ENCODE peak calls at places on chromosomes 16 and 17, in nine cellular contexts. T is RWPE1, R is fibroblast of lung, H is foreskin keratinocyte, N is AG04450, I is cardiac muscle cell, P is body of pancreas, Q is thoracic aorta, O is nephron progenitor cell. J is an unnamed sample.

GRCh38 chr16:4090476-4090875 is 25.8 kb downstream of the ADCY9 start:
- DNase-seq in T (no peak), R (no peak), H (no peak), N (no peak), I (no peak), P (peak), Q (no peak), O (no peak), J (no peak)

GRCh38 chr16:29182501-29182900 is 197.6 kb downstream of the LAT start:
- DNase-seq in T (no peak), R (no peak), H (no peak), N (no peak), I (no peak), P (no peak), Q (no peak), O (no peak), J (no peak)

GRCh38 chr17:9676742-9677387 is 31.5 kb downstream of the USP43 start:
- DNase-seq in T (peak), R (peak), H (peak), N (no peak), I (no peak), P (no peak), Q (no peak), O (no peak), J (no peak)

GRCh38 chr17:11996722-11997146 is 541 bp downstream of the ZNF18 start:
- DNase-seq in T (peak), R (peak), H (peak), N (no peak), I (peak), P (peak), Q (peak), O (no peak), J (peak)

GRCh38 chr17:82734987-82735866 is at the start of gene FN3K:
- DNase-seq in T (peak), R (peak), H (no peak), N (peak), I (peak), P (peak), Q (no peak), O (peak), J (no peak)

GRCh38 chr17:33572615-33573014 is 279.5 kb upstream of the ASIC2 start:
- DNase-seq in T (peak), R (no peak), H (no peak), N (no peak), I (peak), P (no peak), Q (no peak), O (peak), J (no peak)

GRCh38 chr17:42311240-42312034 is 23.1 kb downstream of the STAT5A start:
- DNase-seq in T (no peak), R (peak), H (no peak), N (peak), I (peak), P (peak), Q (peak), O (peak), J (peak)

GRCh38 chr16:89123831-89124100 is 30.1 kb downstream of the ACSF3 start:
- DNase-seq in T (no peak), R (no peak), H (no peak), N (no peak), I (no peak), P (no peak), Q (no peak), O (no peak), J (no peak)

GRCh38 chr17:63772801-63773271 is 561 bp downstream of the CCDC47 start:
- DNase-seq in T (no peak), R (peak), H (no peak), N (no peak), I (peak), P (no peak), Q (no peak), O (no peak), J (no peak)

GRCh38 chr16:62077998-62078397 is 41.8 kb upstream of the CDH8 start:
- DNase-seq in T (no peak), R (no peak), H (no peak), N (no peak), I (peak), P (peak), Q (no peak), O (peak), J (no peak)

GRCh38 chr17:39981207-39982068 is 831 bp downstream of the PSMD3 start:
- DNase-seq in T (peak), R (peak), H (no peak), N (no peak), I (no peak), P (no peak), Q (no peak), O (no peak), J (no peak)

GRCh38 chr17:39979021-39979660 is 1.5 kb upstream of the PSMD3 start:
- DNase-seq in T (peak), R (peak), H (peak), N (peak), I (no peak), P (no peak), Q (no peak), O (no peak), J (no peak)

GRCh38 chr17:39980402-39981206 is at the start of gene PSMD3:
- DNase-seq in T (peak), R (peak), H (peak), N (peak), I (peak), P (peak), Q (peak), O (peak), J (peak)

GRCh38 chr17:39982069-39982371 is 1.4 kb downstream of the PSMD3 start:
- DNase-seq in T (no peak), R (no peak), H (no peak), N (no peak), I (no peak), P (no peak), Q (no peak), O (no peak), J (no peak)

DNA sequence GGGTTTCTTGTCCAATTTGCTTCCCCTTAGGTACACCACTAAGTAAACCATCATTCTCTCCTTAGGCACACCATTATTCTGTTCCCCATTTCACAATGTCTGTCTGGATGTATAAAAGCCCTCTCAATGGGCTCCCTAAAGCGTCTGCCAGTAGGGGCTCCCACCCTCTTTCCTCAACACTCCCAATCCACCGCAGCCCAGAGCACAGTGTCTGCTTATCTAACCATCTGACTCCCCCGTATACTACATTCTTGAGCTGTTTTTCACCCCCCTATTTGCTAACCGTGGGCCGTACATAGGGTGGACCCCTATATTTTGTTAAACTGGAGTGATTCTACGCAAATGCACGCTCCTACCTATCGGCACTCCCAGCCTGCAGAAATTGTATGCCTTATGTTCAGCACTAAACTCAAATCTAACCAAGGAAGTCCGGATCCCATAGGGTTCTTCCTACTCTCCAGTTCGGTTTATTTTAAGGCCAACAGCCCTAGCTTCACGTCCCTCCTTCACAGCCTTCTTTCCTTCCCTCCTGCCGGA is 674 bp upstream of the PSMD3 start:
- DNase-seq in T (peak), R (peak), H (no peak), N (no peak), I (peak), P (peak), Q (no peak), O (peak), J (no peak)
- TF ChIP-seq CTCF in T (no peak), R (peak), H (no peak), N (peak), I (peak), P (no peak), Q (no peak), O (no peak), J (no peak)

GRCh38 chr17:65030618-65031017 is 25.9 kb downstream of the GNA13 start:
- DNase-seq in T (no peak), R (no peak), H (no peak), N (no peak), I (no peak), P (no peak), Q (no peak), O (no peak), J (no peak)

GRCh38 chr17:65025288-65025687 is 31.3 kb downstream of the GNA13 start:
- DNase-seq in T (no peak), R (no peak), H (no peak), N (no peak), I (no peak), P (no peak), Q (no peak), O (no peak), J (no peak)

GRCh38 chr17:65028537-65028843 is 28.1 kb downstream of the GNA13 start:
- DNase-seq in T (no peak), R (no peak), H (no peak), N (no peak), I (no peak), P (no peak), Q (no peak), O (no peak), J (no peak)

GRCh38 chr17:65029605-65030308 is 26.8 kb downstream of the GNA13 start:
- DNase-seq in T (no peak), R (no peak), H (no peak), N (no peak), I (no peak), P (no peak), Q (no peak), O (no peak), J (no peak)

GRCh38 chr17:65027305-65027704 is 29.2 kb downstream of the GNA13 start:
- DNase-seq in T (peak), R (peak), H (peak), N (no peak), I (no peak), P (no peak), Q (no peak), O (no peak), J (no peak)
- TF ChIP-seq CTCF in T (peak), R (peak), H (peak), N (peak), I (peak), P (no peak), Q (no peak), O (no peak), J (peak)

GRCh38 chr17:76368545-76368944 is 14.8 kb upstream of the PRPSAP1 start:
- DNase-seq in T (no peak), R (peak), H (no peak), N (no peak), I (no peak), P (no peak), Q (no peak), O (no peak), J (no peak)
- TF ChIP-seq CTCF in T (no peak), R (no peak), H (no peak), N (no peak), I (no peak), P (no peak), Q (no peak), O (no peak), J (no peak)

GRCh38 chr16:81732699-81733098 is 46.4 kb upstream of the PLCG2 start:
- DNase-seq in T (no peak), R (no peak), H (no peak), N (no peak), I (no peak), P (no peak), Q (no peak), O (no peak), J (no peak)
- TF ChIP-seq CTCF in T (no peak), R (no peak), H (peak), N (no peak), I (no peak), P (no peak), Q (no peak), O (no peak), J (no peak)

GRCh38 chr17:50266384-50267073 is 7.7 kb upstream of the TMEM92 start:
- DNase-seq in T (no peak), R (peak), H (no peak), N (peak), I (no peak), P (peak), Q (no peak), O (no peak), J (peak)
- TF ChIP-seq CTCF in T (no peak), R (peak), H (no peak), N (peak), I (no peak), P (no peak), Q (peak), O (no peak), J (no peak)

GRCh38 chr17:17770371-17771059 is 66.3 kb downstream of the SREBF1 start:
- DNase-seq in T (no peak), R (no peak), H (no peak), N (no peak), I (no peak), P (no peak), Q (no peak), O (peak), J (no peak)

GRCh38 chr17:17772231-17772630 is 64.6 kb downstream of the SREBF1 start:
- DNase-seq in T (no peak), R (no peak), H (no peak), N (no peak), I (no peak), P (no peak), Q (no peak), O (no peak), J (no peak)

GRCh38 chr17:17771498-17772201 is 65.1 kb downstream of the SREBF1 start:
- DNase-seq in T (no peak), R (no peak), H (no peak), N (no peak), I (no peak), P (no peak), Q (no peak), O (no peak), J (no peak)

GRCh38 chr17:17776889-17777288 is 59.9 kb downstream of the SREBF1 start:
- DNase-seq in T (no peak), R (no peak), H (no peak), N (no peak), I (no peak), P (no peak), Q (no peak), O (no peak), J (no peak)

DNA sequence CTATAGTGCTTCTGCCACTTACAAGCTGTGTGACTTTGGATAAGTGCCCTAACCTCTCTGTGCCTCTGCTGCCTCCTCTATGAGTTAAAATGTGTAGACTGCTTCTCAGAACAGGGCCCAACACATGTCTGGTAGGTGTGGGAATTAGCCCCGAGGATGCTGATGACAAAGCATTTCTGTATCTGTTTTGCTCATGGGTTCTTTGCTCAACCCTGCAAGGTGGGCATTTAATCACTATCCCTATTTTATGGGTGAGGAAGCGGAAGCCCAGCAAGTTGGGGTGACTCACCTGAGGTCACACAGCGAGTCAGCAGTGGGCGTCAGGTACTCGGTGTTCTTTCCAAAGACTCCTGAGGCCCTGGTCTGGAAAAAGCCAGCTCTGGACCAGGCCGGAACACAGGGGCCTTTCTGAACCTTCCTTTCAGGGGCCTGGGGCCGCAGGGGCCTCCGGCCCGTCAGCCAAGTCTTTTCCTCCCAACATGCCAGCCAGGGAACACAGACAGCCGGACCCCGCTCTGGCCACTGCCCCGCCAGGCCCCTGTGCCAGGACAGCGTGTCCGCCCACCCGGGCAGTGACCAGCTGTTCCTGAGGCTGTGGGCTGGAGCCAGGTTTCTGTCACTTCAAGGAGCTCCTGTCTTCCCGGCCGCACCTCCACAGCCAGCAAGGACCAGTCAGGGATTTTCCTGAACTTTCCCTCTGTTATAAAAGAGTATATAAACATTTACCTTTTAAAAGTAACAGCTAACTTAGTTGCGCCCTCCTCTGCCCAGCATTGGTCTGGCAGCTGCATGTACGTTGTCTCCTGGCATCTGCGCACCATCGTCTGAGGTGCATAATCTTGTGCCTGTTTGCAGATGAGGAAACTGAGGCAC is 62.5 kb downstream of the SREBF1 start:
- DNase-seq in T (peak), R (peak), H (peak), N (no peak), I (no peak), P (peak), Q (no peak), O (no peak), J (no peak)
- TF ChIP-seq CTCF in T (peak), R (peak), H (peak), N (peak), I (peak), P (peak), Q (peak), O (no peak), J (no peak)

GRCh38 chr17:29589524-29590260 is at the start of gene GIT1:
- DNase-seq in T (peak), R (peak), H (peak), N (no peak), I (peak), P (peak), Q (no peak), O (peak), J (peak)
- TF ChIP-seq CTCF in T (no peak), R (no peak), H (peak), N (no peak), I (no peak), P (no peak), Q (no peak), O (no peak), J (no peak)

GRCh38 chr16:11876306-11876705 is 25.0 kb upstream of the RSL1D1 start:
- DNase-seq in T (no peak), R (no peak), H (no peak), N (no peak), I (no peak), P (no peak), Q (no peak), O (no peak), J (no peak)

GRCh38 chr16:11875721-11876120 is 24.4 kb upstream of the RSL1D1 start:
- DNase-seq in T (no peak), R (no peak), H (no peak), N (no peak), I (no peak), P (no peak), Q (no peak), O (no peak), J (no peak)

GRCh38 chr16:11868412-11868980 is 17.2 kb upstream of the RSL1D1 start:
- DNase-seq in T (no peak), R (no peak), H (no peak), N (no peak), I (no peak), P (no peak), Q (no peak), O (no peak), J (no peak)

GRCh38 chr16:11869657-11870228 is 18.4 kb upstream of the RSL1D1 start:
- DNase-seq in T (no peak), R (no peak), H (no peak), N (no peak), I (no peak), P (no peak), Q (no peak), O (no peak), J (no peak)

DNA sequence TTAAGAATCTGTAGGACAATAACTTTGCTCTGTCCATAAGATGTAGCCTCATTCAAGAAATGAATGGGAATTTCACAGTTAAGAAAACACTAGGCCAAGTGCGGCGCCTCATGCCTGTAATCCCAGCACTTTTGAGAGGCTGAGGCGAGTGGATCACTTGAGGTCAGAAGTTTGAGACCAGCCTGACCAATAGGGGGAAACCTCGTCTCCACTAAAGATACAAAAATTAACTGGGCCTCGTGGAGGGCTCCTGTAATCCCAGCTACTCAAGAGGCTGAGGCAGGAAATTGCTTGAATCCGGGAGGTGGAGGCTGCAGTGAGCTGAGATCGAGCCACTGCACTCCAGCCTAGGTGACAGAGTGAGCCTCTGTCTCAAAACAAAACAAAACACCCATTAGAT is 19.9 kb upstream of the RSL1D1 start:
- DNase-seq in T (no peak), R (peak), H (no peak), N (no peak), I (peak), P (no peak), Q (no peak), O (peak), J (no peak)
- TF ChIP-seq CTCF in T (peak), R (peak), H (no peak), N (peak), I (peak), P (no peak), Q (no peak), O (no peak), J (peak)

GRCh38 chr17:3770471-3770870 is 30.5 kb downstream of the ITGAE start:
- DNase-seq in T (no peak), R (no peak), H (no peak), N (no peak), I (no peak), P (no peak), Q (no peak), O (no peak), J (no peak)
- TF ChIP-seq CTCF in T (no peak), R (no peak), H (no peak), N (no peak), I (no peak), P (no peak), Q (no peak), O (no peak), J (no peak)

GRCh38 chr17:70810609-70811008 is 641.3 kb downstream of the KCNJ2 start:
- DNase-seq in T (no peak), R (peak), H (no peak), N (peak), I (no peak), P (no peak), Q (no peak), O (no peak), J (no peak)

GRCh38 chr17:70804161-70804560 is 634.8 kb downstream of the KCNJ2 start:
- DNase-seq in T (no peak), R (peak), H (no peak), N (no peak), I (no peak), P (no peak), Q (no peak), O (no peak), J (no peak)

DNA sequence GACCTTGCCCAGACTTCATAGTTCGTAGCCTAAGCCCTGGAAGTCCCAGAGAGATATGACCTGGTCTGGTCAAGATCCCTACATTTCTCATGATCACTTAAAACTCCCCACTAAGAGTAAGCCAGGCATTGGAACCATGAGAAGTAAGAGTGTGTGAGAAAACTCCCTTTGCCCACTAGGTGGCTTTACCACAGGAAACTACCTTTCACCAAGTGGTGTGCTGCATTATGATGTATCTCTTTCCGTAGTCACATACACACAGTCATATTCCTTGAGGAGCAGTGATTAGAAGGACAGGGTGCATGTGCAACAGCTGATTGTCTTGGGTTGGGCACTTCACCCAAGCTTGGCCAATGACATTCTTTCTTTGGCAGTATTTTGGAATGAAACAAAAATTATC is 639.3 kb downstream of the KCNJ2 start:
- DNase-seq in T (peak), R (no peak), H (no peak), N (no peak), I (no peak), P (no peak), Q (no peak), O (no peak), J (no peak)
- TF ChIP-seq CTCF in T (no peak), R (peak), H (peak), N (no peak), I (peak), P (no peak), Q (no peak), O (no peak), J (no peak)

J was measured in CD14-positive monocyte.